ENCODE peak calls at places on chromosomes 1 and 21, in seven cellular contexts. I is heart left ventricle, T is ovary, Z is breast epithelium, H is GM12891, U is IMR-90, O is body of pancreas. M is an unnamed sample.

GRCh38 chr1:84862810-84863251 is 30.2 kb downstream of the LPAR3 start:
- DNase-seq in U (no peak), I (no peak), H (peak), O (no peak), Z (no peak), T (no peak), M (peak)

GRCh38 chr1:214449371-214449770 is 102.0 kb downstream of the PTPN14 start:
- DNase-seq in I (no peak), O (no peak), T (no peak), H (no peak), U (no peak), Z (no peak), M (no peak)

GRCh38 chr1:160007577-160008200 is 24.1 kb downstream of the PIGM start:
- DNase-seq in Z (no peak), H (no peak), U (peak), O (no peak), I (no peak), T (no peak), M (no peak)

GRCh38 chr1:30109853-30110252 is 613.5 kb downstream of the MATN1 start:
- DNase-seq in I (no peak), H (no peak), O (peak), U (peak), T (peak), Z (no peak), M (no peak)

GRCh38 chr1:54362881-54363340 is 43.3 kb downstream of the SSBP3 start:
- DNase-seq in U (peak), O (no peak), Z (no peak), T (no peak), H (no peak), I (no peak), M (no peak)

GRCh38 chr1:10776206-10776905 is 20.1 kb downstream of the CASZ1 start:
- DNase-seq in H (no peak), Z (peak), U (no peak), T (no peak), O (no peak), I (no peak), M (no peak)

GRCh38 chr1:181918893-181919728 is 142.4 kb downstream of the ZNF648 start:
- DNase-seq in I (no peak), O (no peak), U (no peak), H (no peak), Z (no peak), T (no peak), M (no peak)

GRCh38 chr1:106995970-106996369 is 60.5 kb upstream of the PRMT6 start:
- DNase-seq in T (no peak), O (no peak), H (peak), U (no peak), I (no peak), Z (no peak), M (peak)

GRCh38 chr1:203025721-203026665 is at the start of gene PPFIA4:
- DNase-seq in Z (peak), O (peak), T (peak), I (peak), H (peak), U (peak), M (peak)

GRCh38 chr1:2526824-2527552 is 592 bp upstream of the PANK4 start:
- DNase-seq in U (peak), T (no peak), I (peak), H (no peak), Z (no peak), O (no peak), M (peak)

GRCh38 chr1:47881505-47882442 is 115.4 kb downstream of the TRABD2B start:
- DNase-seq in I (no peak), T (no peak), U (peak), O (peak), Z (no peak), H (no peak), M (no peak)

GRCh38 chr1:47565676-47566075 is 127.8 kb downstream of the FOXD2 start:
- DNase-seq in O (no peak), Z (no peak), H (no peak), U (no peak), T (no peak), I (no peak), M (no peak)

GRCh38 chr1:48233666-48234065 is 11.2 kb downstream of the SLC5A9 start:
- DNase-seq in U (no peak), Z (no peak), T (no peak), I (no peak), H (no peak), O (no peak), M (no peak)

GRCh38 chr1:41664861-41665640 is 180.6 kb upstream of the EDN2 start:
- DNase-seq in T (no peak), H (no peak), I (no peak), U (peak), O (no peak), Z (no peak), M (no peak)

GRCh38 chr1:100734716-100735115 is 15.2 kb downstream of the VCAM1 start:
- DNase-seq in O (no peak), U (peak), Z (no peak), H (no peak), T (no peak), I (no peak), M (no peak)

GRCh38 chr1:242523968-242524570 is 428 bp downstream of the PLD5 start:
- DNase-seq in O (peak), U (no peak), Z (peak), H (no peak), T (peak), I (peak), M (peak)

GRCh38 chr1:230772457-230773395 is 25.5 kb downstream of the CAPN9 start:
- DNase-seq in U (peak), H (no peak), Z (no peak), T (peak), I (peak), O (no peak), M (no peak)

GRCh38 chr1:56754713-56755505 is 64.3 kb downstream of the FYB2 start:
- DNase-seq in H (no peak), Z (no peak), T (no peak), U (no peak), I (no peak), O (no peak), M (no peak)

GRCh38 chr1:245657371-245657770 is 502.6 kb downstream of the KIF26B start:
- DNase-seq in U (no peak), H (no peak), T (no peak), O (no peak), I (no peak), Z (no peak), M (no peak)

GRCh38 chr1:76390451-76390850 is 315.9 kb downstream of the ST6GALNAC3 start:
- DNase-seq in O (no peak), U (no peak), I (no peak), Z (peak), T (no peak), H (no peak), M (no peak)

GRCh38 chr1:161956097-161956496 is 67.6 kb downstream of the OLFML2B start:
- DNase-seq in I (no peak), T (no peak), U (peak), O (no peak), Z (no peak), H (no peak), M (no peak)

GRCh38 chr21:42025392-42026071 is 15.4 kb upstream of the ZBTB21 start:
- DNase-seq in I (no peak), O (no peak), U (peak), Z (no peak), H (no peak), T (no peak), M (no peak)

GRCh38 chr1:39196244-39197215 is 8.0 kb upstream of the MACF1 start:
- DNase-seq in H (no peak), I (no peak), O (no peak), Z (no peak), U (peak), T (no peak), M (peak)

GRCh38 chr1:9767964-9768668 is 55.6 kb downstream of the CLSTN1 start:
- DNase-seq in Z (no peak), U (no peak), I (no peak), O (no peak), H (no peak), T (no peak), M (no peak)

GRCh38 chr1:205430631-205431305 is 8.9 kb upstream of the LEMD1 start:
- DNase-seq in I (no peak), H (no peak), U (peak), O (peak), T (peak), Z (no peak), M (no peak)

GRCh38 chr1:198556969-198557368 is 16.5 kb upstream of the ATP6V1G3 start:
- DNase-seq in H (no peak), Z (no peak), O (no peak), T (no peak), I (peak), U (no peak), M (peak)

GRCh38 chr1:198040880-198041279 is 115.9 kb upstream of the NEK7 start:
- DNase-seq in H (no peak), T (no peak), I (no peak), Z (no peak), O (no peak), U (no peak), M (no peak)

GRCh38 chr1:229949500-229949899 is 117.5 kb upstream of the GALNT2 start:
- DNase-seq in U (no peak), T (no peak), O (no peak), I (no peak), H (no peak), Z (no peak), M (no peak)

GRCh38 chr21:28587748-28588147 is 404.9 kb downstream of the LTN1 start:
- DNase-seq in I (no peak), U (peak), Z (no peak), T (no peak), O (no peak), H (no peak), M (no peak)

GRCh38 chr1:8510041-8510823 is 192.3 kb downstream of the SLC45A1 start:
- DNase-seq in T (no peak), U (peak), H (no peak), I (no peak), O (no peak), Z (no peak), M (no peak)

GRCh38 chr1:41006942-41007865 is 14.3 kb downstream of the SLFNL1 start:
- DNase-seq in I (no peak), U (peak), Z (no peak), H (no peak), T (no peak), O (no peak), M (no peak)

GRCh38 chr1:205396972-205397616 is 24.8 kb downstream of the LEMD1 start:
- DNase-seq in U (peak), Z (no peak), O (peak), I (no peak), T (no peak), H (no peak), M (no peak)

GRCh38 chr1:8495928-8496401 is 178.1 kb downstream of the SLC45A1 start:
- DNase-seq in U (peak), Z (no peak), H (no peak), I (no peak), O (no peak), T (no peak), M (no peak)

GRCh38 chr1:225481738-225482137 is 53.9 kb upstream of the LBR start:
- DNase-seq in O (no peak), U (no peak), H (no peak), Z (no peak), I (no peak), T (no peak), M (no peak)

GRCh38 chr1:155899683-155900082 is 11.5 kb downstream of the RIT1 start:
- DNase-seq in Z (no peak), U (no peak), I (no peak), H (no peak), O (no peak), T (no peak), M (no peak)

GRCh38 chr1:155904261-155904660 is 6.9 kb downstream of the RIT1 start:
- DNase-seq in O (no peak), I (no peak), U (no peak), H (no peak), Z (no peak), T (no peak), M (no peak)

GRCh38 chr1:155897746-155898145 is 13.4 kb downstream of the RIT1 start:
- DNase-seq in I (no peak), U (peak), O (no peak), H (no peak), Z (no peak), T (no peak), M (no peak)

DNA sequence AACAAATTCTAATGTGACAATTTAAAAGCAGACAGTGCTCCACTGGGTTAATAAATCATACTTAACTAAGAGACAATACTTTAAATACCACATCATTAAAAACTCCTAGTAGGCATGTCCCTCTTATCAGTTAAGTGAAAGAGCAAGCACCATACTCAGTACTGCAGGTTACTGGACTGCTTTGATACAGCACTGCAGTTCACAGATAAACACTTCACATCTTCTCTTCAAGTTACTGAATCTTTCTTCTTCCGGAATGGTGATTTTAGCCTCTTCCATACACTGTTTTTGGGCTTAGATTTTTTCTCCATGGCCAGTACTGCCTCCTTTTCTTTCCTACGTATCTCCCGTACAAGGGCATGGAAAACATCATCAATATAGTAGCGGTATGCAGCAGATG is 11.0 kb downstream of the RIT1 start:
- DNase-seq in Z (no peak), T (no peak), H (no peak), U (no peak), I (no peak), O (no peak), M (no peak)
- TF ChIP-seq POLR2A in Z (no peak), T (no peak), H (no peak), U (no peak), I (no peak), O (no peak), M (no peak)

GRCh38 chr1:26786437-26787380 is 1.0 kb upstream of the PIGV start:
- DNase-seq in O (peak), I (peak), T (peak), H (peak), U (peak), Z (no peak), M (peak)
- TF ChIP-seq POLR2A in O (no peak), I (no peak), T (peak), H (peak), U (peak), Z (no peak), M (peak)

GRCh38 chr1:111204923-111205723 is 4.7 kb upstream of the DENND2D start:
- DNase-seq in Z (no peak), U (no peak), T (no peak), H (no peak), I (no peak), O (no peak), M (no peak)

GRCh38 chr1:111205724-111206070 is 5.3 kb upstream of the DENND2D start:
- DNase-seq in U (peak), H (no peak), I (no peak), Z (no peak), O (no peak), T (no peak), M (no peak)

GRCh38 chr1:111202707-111203623 is 2.5 kb upstream of the DENND2D start:
- DNase-seq in I (no peak), H (no peak), Z (no peak), T (no peak), O (no peak), U (no peak), M (no peak)

GRCh38 chr1:111203681-111204210 is 3.3 kb upstream of the DENND2D start:
- DNase-seq in T (peak), H (peak), O (peak), U (no peak), I (peak), Z (peak), M (peak)

DNA sequence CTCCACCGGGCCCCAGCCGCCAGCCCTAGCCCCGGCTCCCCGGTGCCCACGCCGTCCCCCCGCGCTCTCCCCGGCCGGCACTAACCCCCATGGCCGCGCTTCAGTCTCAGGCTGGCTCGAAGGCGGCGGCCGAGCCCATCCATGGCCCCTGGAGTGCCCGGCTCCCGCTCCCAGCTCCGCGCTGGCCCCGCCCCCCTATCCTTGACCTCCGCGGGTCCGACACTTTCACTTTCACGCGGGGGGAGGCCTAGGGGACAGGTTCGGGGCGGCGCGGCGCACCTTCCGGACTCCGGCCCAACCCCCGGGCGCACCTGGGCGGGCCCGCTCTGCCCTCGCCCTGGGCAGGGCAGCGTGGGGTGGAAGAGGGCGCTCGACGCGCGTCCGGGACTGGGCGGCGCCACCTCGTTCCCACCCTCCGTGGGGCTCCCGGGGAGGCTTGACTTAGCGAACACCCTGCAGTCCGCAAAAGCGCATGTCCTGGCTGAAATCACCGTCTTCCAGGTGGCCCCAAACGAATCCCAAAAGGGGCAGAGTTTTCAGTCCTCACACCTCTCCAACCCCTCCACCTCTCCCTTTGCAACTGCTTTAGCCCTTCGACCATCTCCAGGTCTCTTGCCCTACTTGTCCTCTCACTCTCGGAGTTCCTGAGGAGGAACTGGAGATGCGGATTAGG is 3.9 kb upstream of the DENND2D start:
- DNase-seq in O (peak), H (peak), I (peak), T (peak), Z (peak), U (no peak), M (peak)
- TF ChIP-seq POLR2A in O (peak), H (no peak), I (no peak), T (no peak), Z (peak), U (no peak), M (peak)

DNA sequence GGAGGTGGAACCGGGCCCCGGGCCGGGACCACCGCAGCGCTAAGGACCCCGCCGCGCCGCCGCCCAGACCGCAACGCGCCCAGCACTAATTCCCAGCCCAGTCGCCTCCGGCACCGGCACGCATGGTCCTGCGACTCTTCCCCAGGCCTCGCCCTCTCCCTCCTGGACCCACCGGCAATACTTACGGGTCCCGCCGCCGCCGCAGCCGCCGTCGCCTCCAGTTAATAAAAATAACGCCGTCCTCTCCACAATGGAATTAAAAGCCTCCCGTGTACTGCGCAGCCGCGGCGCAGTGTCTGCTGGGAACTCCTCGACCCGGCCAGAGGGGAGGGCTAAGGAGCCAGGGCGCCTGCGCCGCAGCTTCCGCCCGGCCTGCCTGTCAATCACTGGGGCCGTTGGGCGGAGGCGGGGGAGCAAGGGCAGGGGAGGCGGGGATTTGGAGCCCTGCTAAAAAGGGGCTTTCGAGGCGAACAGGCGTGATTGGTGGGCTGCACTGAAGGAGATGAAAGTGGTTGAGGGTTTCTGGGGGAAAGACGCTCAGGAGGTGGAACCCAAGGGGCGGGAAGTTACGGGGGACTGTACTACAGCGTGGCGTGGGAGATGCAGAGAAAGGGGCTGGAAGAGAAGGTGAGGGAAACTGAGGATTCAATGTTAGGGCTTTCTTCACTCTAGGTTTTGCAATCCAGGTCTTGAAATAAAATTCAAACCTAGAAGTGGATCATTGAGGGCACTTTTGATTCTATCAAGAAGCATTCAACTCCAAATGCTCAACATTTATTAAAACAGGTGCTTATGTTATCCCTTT is at the start of gene ZNF281:
- DNase-seq in O (peak), Z (peak), H (peak), I (peak), U (peak), T (peak), M (peak)
- TF ChIP-seq POLR2A in O (peak), Z (peak), H (peak), I (peak), U (peak), T (no peak), M (peak)

GRCh38 chr1:149884433-149885363 is 14.7 kb upstream of the BOLA1 start:
- DNase-seq in H (no peak), I (no peak), O (no peak), Z (no peak), T (no peak), U (peak), M (no peak)
- TF ChIP-seq POLR2A in H (no peak), I (no peak), O (no peak), Z (no peak), T (no peak), U (no peak), M (no peak)

DNA sequence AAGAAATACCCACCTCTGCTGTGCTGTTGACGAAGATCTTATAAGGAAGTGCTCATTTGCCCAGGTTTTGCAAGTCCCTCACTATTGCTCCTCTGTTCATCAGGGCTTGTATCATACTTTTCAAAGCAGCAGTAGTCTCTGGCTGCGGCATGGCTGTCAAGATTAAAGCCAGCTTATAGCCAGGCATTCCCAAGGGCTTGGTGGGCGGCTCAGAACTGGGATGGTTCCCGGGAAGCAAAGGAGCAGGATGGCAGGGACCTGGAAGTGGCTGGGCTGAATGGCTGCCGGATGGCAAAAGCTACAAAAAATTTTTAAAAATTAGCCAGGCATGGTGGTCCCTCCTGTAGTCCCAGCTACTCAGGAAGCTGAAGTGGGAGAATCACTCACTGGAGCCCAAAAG is 16.7 kb upstream of the SH3BGRL3 start:
- DNase-seq in T (no peak), U (no peak), I (no peak), O (no peak), Z (no peak), H (no peak), M (no peak)
- TF ChIP-seq POLR2A in T (no peak), U (no peak), I (no peak), O (no peak), Z (no peak), H (no peak), M (no peak)

DNA sequence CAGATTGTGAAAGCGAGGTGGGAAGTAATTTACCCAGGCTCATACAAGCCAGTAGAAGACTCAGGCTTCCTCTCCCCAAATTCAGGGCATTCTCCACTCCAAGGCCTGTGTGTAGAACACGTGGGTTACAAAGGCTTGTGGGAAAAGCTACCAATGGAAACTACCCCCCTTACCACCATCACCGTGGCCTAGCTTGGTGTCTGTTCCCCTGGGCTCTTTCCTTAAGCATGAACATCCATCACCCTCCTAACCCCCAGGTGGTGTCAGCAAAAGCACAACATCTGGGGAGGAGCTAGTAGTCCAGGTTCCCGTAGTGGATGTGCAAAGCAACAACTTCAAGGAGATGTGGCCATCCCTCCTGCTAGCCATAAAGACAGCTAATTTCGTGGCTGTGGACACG is 576 bp upstream of the MUTYH start:
- DNase-seq in H (no peak), I (no peak), O (no peak), U (no peak), Z (no peak), T (no peak), M (no peak)
- TF ChIP-seq POLR2A in H (no peak), I (no peak), O (no peak), U (no peak), Z (no peak), T (no peak), M (peak)